ENCODE peak calls at places on chromosomes 1 and 21, in five cellular contexts. S is GM19239, J is lung, B is MV-4-11, M is astrocyte of the spinal cord. H is an unnamed sample.

GRCh38 chr21:44870748-44871495 is 2.6 kb downstream of the PTTG1IP start:
- DNase-seq in S (no peak), J (no peak), B (no peak), M (peak), H (peak)

GRCh38 chr1:95653598-95653997 is 419.6 kb downstream of the RWDD3 start:
- DNase-seq in S (no peak), J (no peak), B (no peak), M (no peak), H (no peak)

GRCh38 chr1:112762541-112763141 is 47.5 kb upstream of the PPM1J start:
- DNase-seq in S (no peak), J (peak), B (no peak), M (no peak), H (peak)

GRCh38 chr1:78497196-78497595 is 6.4 kb downstream of the PTGFR start:
- DNase-seq in S (no peak), J (no peak), B (no peak), M (no peak), H (no peak)

GRCh38 chr1:26630634-26631033 is 65.2 kb upstream of the ARID1A start:
- DNase-seq in S (no peak), J (no peak), B (no peak), M (no peak), H (no peak)

GRCh38 chr1:205970486-205970885 is 27.2 kb upstream of the SLC26A9 start:
- DNase-seq in S (no peak), J (no peak), B (no peak), M (no peak), H (no peak)

GRCh38 chr1:236253119-236253518 is 28.6 kb downstream of the ERO1B start:
- DNase-seq in S (no peak), J (no peak), B (no peak), M (no peak), H (no peak)

GRCh38 chr1:38071530-38072266 is 25.1 kb upstream of the POU3F1 start:
- DNase-seq in S (peak), J (no peak), B (no peak), M (peak), H (no peak)

H was measured in MG63.